ENCODE peak calls at places on chromosomes 11 and 22, in seven cellular contexts. X is caudate nucleus, C is heart left ventricle, W is endothelial cell, J is NCI-H460, H is esophagus squamous epithelium, Q is hypothalamus. P is an unnamed sample.

GRCh38 chr11:83350187-83350586 is 64.0 kb upstream of the CCDC90B start:
- DNase-seq in X (no peak), C (no peak), W (no peak), J (no peak), H (no peak), Q (no peak), P (no peak)

GRCh38 chr11:47380078-47380477 is 1.7 kb upstream of the SPI1 start:
- DNase-seq in X (no peak), C (no peak), W (no peak), J (no peak), H (no peak), Q (no peak), P (no peak)

GRCh38 chr22:26903030-26903856 is 245.9 kb downstream of the MIAT start:
- DNase-seq in X (no peak), C (no peak), W (peak; percentile 8), J (no peak), H (no peak), Q (no peak), P (no peak)

GRCh38 chr22:17496843-17497242 is 66.5 kb upstream of the SLC25A18 start:
- DNase-seq in X (no peak), C (no peak), W (no peak), J (no peak), H (no peak), Q (no peak), P (no peak)

GRCh38 chr11:97570636-97571035 is 1180.8 kb downstream of the JRKL start:
- DNase-seq in X (no peak), C (no peak), W (no peak), J (no peak), H (no peak), Q (no peak), P (no peak)

GRCh38 chr11:20731676-20732075 is 62.3 kb downstream of the NELL1 start:
- DNase-seq in X (no peak), C (no peak), W (no peak), J (no peak), H (no peak), Q (no peak), P (no peak)

GRCh38 chr11:27084407-27084985 is 43.9 kb downstream of the BBOX1 start:
- DNase-seq in X (no peak), C (no peak), W (no peak), J (no peak), H (no peak), Q (no peak), P (no peak)

GRCh38 chr22:46062971-46063631 is 86.1 kb upstream of the WNT7B start:
- DNase-seq in X (no peak), C (peak; percentile 21), W (no peak), J (no peak), H (no peak), Q (no peak), P (peak; percentile 24)

GRCh38 chr11:17171916-17172315 is 35.9 kb downstream of the PIK3C2A start:
- DNase-seq in X (no peak), C (no peak), W (no peak), J (no peak), H (no peak), Q (no peak), P (no peak)

GRCh38 chr11:126303623-126304456 is at the start of gene DCPS:
- DNase-seq in X (peak; percentile 88), C (peak; percentile 91), W (peak; percentile 92), J (peak; percentile 79), H (peak; percentile 18), Q (peak; percentile 93), P (peak; percentile 84)

GRCh38 chr22:30221121-30221992 is 25.2 kb downstream of the LIF start:
- DNase-seq in X (no peak), C (no peak), W (no peak), J (no peak), H (no peak), Q (no peak), P (no peak)

GRCh38 chr11:45254070-45254469 is 32.1 kb downstream of the SYT13 start:
- DNase-seq in X (no peak), C (no peak), W (no peak), J (no peak), H (no peak), Q (no peak), P (no peak)

GRCh38 chr22:37623075-37624016 is 14.7 kb downstream of the GGA1 start:
- DNase-seq in X (no peak), C (peak; percentile 61), W (peak; percentile 78), J (peak; percentile 37), H (no peak), Q (peak; percentile 28), P (no peak)

GRCh38 chr11:26473216-26474194 is 98.6 kb downstream of the MUC15 start:
- DNase-seq in X (no peak), C (no peak), W (no peak), J (no peak), H (no peak), Q (no peak), P (no peak)

GRCh38 chr11:118684187-118684586 is 4.7 kb upstream of the TREH start:
- DNase-seq in X (no peak), C (no peak), W (no peak), J (no peak), H (no peak), Q (no peak), P (no peak)

GRCh38 chr22:44625421-44625760 is 76.6 kb upstream of the PRR5 start:
- DNase-seq in X (no peak), C (no peak), W (no peak), J (no peak), H (no peak), Q (no peak), P (no peak)

GRCh38 chr22:46910624-46911023 is 148.2 kb downstream of the TBC1D22A start:
- DNase-seq in X (no peak), C (no peak), W (no peak), J (no peak), H (no peak), Q (no peak), P (no peak)

GRCh38 chr22:32622762-32623147 is 148.1 kb downstream of the FBXO7 start:
- DNase-seq in X (no peak), C (no peak), W (no peak), J (no peak), H (no peak), Q (no peak), P (no peak)

GRCh38 chr11:106076421-106076922 is 675 bp downstream of the KBTBD3 start:
- DNase-seq in X (no peak), C (no peak), W (no peak), J (no peak), H (no peak), Q (no peak), P (no peak)

GRCh38 chr22:35437038-35437437 is 37.1 kb downstream of the MCM5 start:
- DNase-seq in X (no peak), C (no peak), W (no peak), J (no peak), H (no peak), Q (no peak), P (no peak)

GRCh38 chr11:78835646-78836045 is 261.0 kb upstream of the NARS2 start:
- DNase-seq in X (no peak), C (no peak), W (no peak), J (no peak), H (no peak), Q (no peak), P (no peak)

GRCh38 chr22:20751185-20751851 is 22.6 kb upstream of the SERPIND1 start:
- DNase-seq in X (peak; percentile 11), C (no peak), W (peak; percentile 57), J (no peak), H (no peak), Q (no peak), P (no peak)

GRCh38 chr22:45503071-45503815 is 560 bp downstream of the FBLN1 start:
- DNase-seq in X (no peak), C (no peak), W (peak; percentile 15), J (no peak), H (no peak), Q (no peak), P (no peak)

GRCh38 chr11:72752088-72752914 is at the start of gene ARAP1:
- DNase-seq in X (peak; percentile 44), C (peak; percentile 79), W (peak; percentile 59), J (peak; percentile 41), H (peak; percentile 34), Q (peak; percentile 80), P (peak; percentile 65)

GRCh38 chr11:117005758-117006157 is 92.5 kb downstream of the SIK3 start:
- DNase-seq in X (no peak), C (no peak), W (no peak), J (no peak), H (no peak), Q (no peak), P (no peak)

GRCh38 chr11:110409174-110409573 is 20.6 kb upstream of the FDX1 start:
- DNase-seq in X (no peak), C (no peak), W (no peak), J (no peak), H (no peak), Q (no peak), P (no peak)

GRCh38 chr11:96219981-96220623 is 122.9 kb downstream of the MAML2 start:
- DNase-seq in X (no peak), C (no peak), W (no peak), J (peak; percentile 79), H (no peak), Q (no peak), P (no peak)

GRCh38 chr11:69293819-69294505 is at the start of gene MYEOV:
- DNase-seq in X (no peak), C (no peak), W (no peak), J (no peak), H (no peak), Q (no peak), P (no peak)

GRCh38 chr11:72221386-72221785 is 3.2 kb upstream of the INPPL1 start:
- DNase-seq in X (no peak), C (no peak), W (no peak), J (no peak), H (no peak), Q (no peak), P (no peak)

GRCh38 chr11:70270877-70271634 is 566 bp downstream of the PPFIA1 start:
- DNase-seq in X (no peak), C (peak; percentile 44), W (peak; percentile 60), J (no peak), H (no peak), Q (peak; percentile 61), P (no peak)

GRCh38 chr11:114098927-114099326 is 39.4 kb downstream of the ZBTB16 start:
- DNase-seq in X (no peak), C (no peak), W (no peak), J (no peak), H (no peak), Q (no peak), P (no peak)

GRCh38 chr11:67996622-67997459 is 7.1 kb downstream of the UNC93B1 start:
- DNase-seq in X (no peak), C (no peak), W (peak; percentile 77), J (peak; percentile 79), H (no peak), Q (no peak), P (no peak)

GRCh38 chr11:116310215-116310614 is 462.6 kb downstream of the BUD13 start:
- DNase-seq in X (no peak), C (no peak), W (no peak), J (no peak), H (no peak), Q (no peak), P (no peak)

GRCh38 chr11:132856032-132856431 is 676.3 kb downstream of the OPCML start:
- DNase-seq in X (no peak), C (no peak), W (no peak), J (no peak), H (no peak), Q (no peak), P (no peak)

GRCh38 chr11:44632466-44633123 is 67.1 kb downstream of the CD82 start:
- DNase-seq in X (no peak), C (peak; percentile 52), W (peak; percentile 56), J (peak; percentile 9), H (no peak), Q (no peak), P (no peak)

GRCh38 chr11:116913000-116913399 is 75.6 kb upstream of the APOA1 start:
- DNase-seq in X (no peak), C (no peak), W (no peak), J (no peak), H (no peak), Q (no peak), P (no peak)

GRCh38 chr22:49020314-49020713 is 807.4 kb downstream of the BRD1 start:
- DNase-seq in X (no peak), C (no peak), W (no peak), J (no peak), H (no peak), Q (no peak), P (no peak)

GRCh38 chr11:111676878-111677585 is 74.8 kb downstream of the SIK2 start:
- DNase-seq in X (no peak), C (no peak), W (no peak), J (no peak), H (no peak), Q (no peak), P (no peak)

P was measured in breast epithelium.